ENCODE peak calls at places on chromosomes 12 and 14, in four cellular contexts. S, Y, O and C are unnamed samples.

GRCh38 chr12:3976351-3976938 is 103.2 kb upstream of the PARP11 start:
- DNase-seq in O (no peak), S (no peak), Y (no peak), C (no peak)

GRCh38 chr14:20059745-20060144 is at the start of gene OR4L1:
- DNase-seq in O (no peak), S (no peak), Y (no peak), C (no peak)

GRCh38 chr12:81468206-81468605 is 290.9 kb downstream of the PPFIA2 start:
- DNase-seq in O (peak), Y (no peak), S (no peak), C (no peak)

GRCh38 chr12:25459541-25459951 is 93.5 kb downstream of the LMNTD1 start:
- DNase-seq in Y (no peak), S (no peak), O (no peak), C (no peak)

GRCh38 chr14:32896979-32897723 is 41.5 kb upstream of the NPAS3 start:
- DNase-seq in Y (peak), O (peak), S (no peak), C (no peak)

GRCh38 chr12:46005151-46005797 is 14.9 kb upstream of the SCAF11 start:
- DNase-seq in O (no peak), Y (no peak), S (no peak), C (no peak)

GRCh38 chr14:73591690-73592448 is at the start of gene ACOT4:
- DNase-seq in S (peak), Y (no peak), O (no peak), C (peak)

GRCh38 chr12:31220633-31221565 is 105.1 kb downstream of the SINHCAF start:
- DNase-seq in S (no peak), O (peak), Y (no peak), C (no peak)

GRCh38 chr12:119695034-119695433 is 27.1 kb downstream of the PRKAB1 start:
- DNase-seq in Y (peak), O (peak), S (no peak), C (no peak)

GRCh38 chr12:64700532-64700931 is 58.7 kb downstream of the GNS start:
- DNase-seq in Y (no peak), O (no peak), S (no peak), C (no peak)

GRCh38 chr12:55142896-55143870 is 17.0 kb downstream of the OR9K2 start:
- DNase-seq in O (peak), Y (peak), S (no peak), C (peak)

GRCh38 chr14:53148612-53149202 is 4.4 kb downstream of the DDHD1 start:
- DNase-seq in Y (no peak), O (no peak), S (no peak), C (no peak)

GRCh38 chr12:106301241-106301610 is 1.3 kb upstream of the TCP11L2 start:
- DNase-seq in O (no peak), Y (no peak), S (no peak), C (no peak)

GRCh38 chr12:15011162-15011561 is 38.3 kb downstream of the PDE6H start:
- DNase-seq in Y (no peak), S (no peak), O (no peak), C (no peak)

GRCh38 chr12:15015121-15015520 is 42.3 kb downstream of the PDE6H start:
- DNase-seq in Y (no peak), O (no peak), S (no peak), C (no peak)

GRCh38 chr12:15013634-15014169 is 40.9 kb downstream of the PDE6H start:
- DNase-seq in O (no peak), S (no peak), Y (no peak), C (no peak)

GRCh38 chr12:15014708-15015107 is 41.9 kb downstream of the PDE6H start:
- DNase-seq in S (no peak), O (no peak), Y (no peak), C (no peak)
- TF ChIP-seq CTCF in S (no peak), O (no peak), Y (no peak), C (no peak)

DNA sequence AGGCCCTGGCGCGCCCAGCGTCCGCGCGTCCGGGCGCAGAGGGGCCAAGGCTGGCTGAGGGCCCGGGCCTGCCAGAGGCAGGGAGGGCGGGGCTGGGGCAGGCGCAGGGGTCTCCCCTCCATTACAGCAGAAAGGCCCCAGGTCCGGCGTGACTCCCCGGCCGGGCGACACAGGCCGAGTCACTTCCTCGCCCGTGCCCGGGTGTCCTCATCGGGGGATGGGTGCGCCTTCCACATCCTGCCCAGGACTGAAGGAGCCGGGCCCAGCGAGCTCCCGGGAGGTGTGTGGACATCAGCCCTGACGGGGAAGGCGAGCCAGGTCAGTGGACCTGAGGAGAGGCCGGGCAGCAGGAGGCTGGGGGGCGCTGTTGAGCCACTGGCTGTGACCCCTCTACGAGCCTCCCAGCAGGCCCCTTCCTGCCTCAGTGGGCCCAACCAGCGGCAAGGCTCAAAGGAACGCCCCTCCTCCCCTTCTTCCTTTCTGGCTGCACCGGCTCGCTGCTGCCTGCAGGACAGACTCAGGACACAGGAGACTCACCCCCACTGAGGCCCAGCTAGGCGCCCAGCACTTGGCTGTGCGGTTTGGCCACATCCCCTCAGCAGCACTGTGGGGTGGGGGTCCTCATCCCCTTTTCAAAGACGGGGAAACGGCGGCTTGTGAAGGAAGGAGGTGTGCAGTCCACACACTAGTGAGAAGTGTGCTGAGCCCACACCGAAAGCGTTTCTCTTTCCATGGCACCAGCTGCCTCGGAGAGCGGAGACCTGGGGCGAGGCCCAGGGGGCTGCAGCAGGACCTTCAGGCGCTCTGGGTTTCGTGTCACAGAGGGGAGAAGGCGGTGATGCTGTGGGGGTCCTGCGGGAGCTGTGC is 606 bp downstream of the TNFAIP2 start:
- DNase-seq in S (no peak), Y (no peak), O (no peak), C (no peak)
- TF ChIP-seq CTCF in S (no peak), Y (peak), O (peak), C (peak)

DNA sequence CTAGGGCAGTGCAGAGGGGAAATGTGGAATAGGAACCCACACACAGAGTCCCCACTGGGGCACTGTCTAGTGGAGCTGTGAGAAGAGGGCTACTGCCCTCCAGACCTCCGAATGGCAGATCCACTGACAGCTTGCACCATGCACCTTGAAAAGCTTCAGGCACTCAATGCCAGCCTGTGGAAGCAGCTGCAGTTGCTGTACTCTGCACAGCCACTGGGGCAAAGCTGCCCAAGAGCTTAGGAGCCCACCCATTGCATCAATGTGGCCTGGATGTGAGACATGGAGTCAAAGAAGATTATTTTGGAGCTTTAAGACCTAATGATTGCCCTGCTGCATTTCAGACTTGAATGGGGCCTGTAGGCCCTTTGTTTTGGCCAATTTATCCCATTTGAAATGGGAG is 21.7 kb upstream of the CCDC88C start:
- DNase-seq in Y (no peak), S (no peak), O (no peak), C (no peak)
- TF ChIP-seq CTCF in Y (no peak), S (no peak), O (peak), C (no peak)

DNA sequence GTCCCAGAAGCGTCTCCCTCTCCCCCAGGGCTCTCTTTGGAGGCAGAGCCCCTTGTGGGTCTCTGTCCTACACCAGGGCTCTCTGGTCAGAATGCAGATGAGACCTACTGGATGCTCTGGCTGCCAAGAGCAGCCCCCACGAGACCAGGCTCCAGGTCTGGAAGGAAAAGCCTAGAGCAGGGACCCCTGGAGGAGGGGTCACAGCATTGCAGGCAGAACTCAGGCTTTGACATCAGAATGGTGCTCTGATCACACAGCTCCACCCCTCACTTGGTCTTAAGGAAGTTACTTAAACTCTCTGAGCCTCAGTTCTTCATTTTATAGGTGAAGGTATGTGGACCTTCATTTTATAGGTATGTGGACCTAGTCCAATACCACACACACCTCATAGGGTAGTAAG is 83.1 kb downstream of the ARL6IP4 start:
- DNase-seq in O (no peak), S (no peak), Y (peak), C (peak)
- TF ChIP-seq CTCF in O (peak), S (no peak), Y (peak), C (peak)

GRCh38 chr14:76456200-76456599 is 80.3 kb downstream of the ESRRB start:
- DNase-seq in S (no peak), Y (peak), O (peak), C (peak)
- TF ChIP-seq CTCF in S (peak), Y (peak), O (peak), C (peak)

GRCh38 chr14:87066221-87066817 is 926.7 kb downstream of the GALC start:
- DNase-seq in Y (peak), S (no peak), O (no peak), C (no peak)
- TF ChIP-seq CTCF in Y (peak), S (no peak), O (peak), C (peak)

GRCh38 chr12:66555113-66555512 is 123.8 kb downstream of the GRIP1 start:
- DNase-seq in S (no peak), O (peak), Y (no peak), C (no peak)
- TF ChIP-seq CTCF in S (no peak), O (peak), Y (no peak), C (no peak)

DNA sequence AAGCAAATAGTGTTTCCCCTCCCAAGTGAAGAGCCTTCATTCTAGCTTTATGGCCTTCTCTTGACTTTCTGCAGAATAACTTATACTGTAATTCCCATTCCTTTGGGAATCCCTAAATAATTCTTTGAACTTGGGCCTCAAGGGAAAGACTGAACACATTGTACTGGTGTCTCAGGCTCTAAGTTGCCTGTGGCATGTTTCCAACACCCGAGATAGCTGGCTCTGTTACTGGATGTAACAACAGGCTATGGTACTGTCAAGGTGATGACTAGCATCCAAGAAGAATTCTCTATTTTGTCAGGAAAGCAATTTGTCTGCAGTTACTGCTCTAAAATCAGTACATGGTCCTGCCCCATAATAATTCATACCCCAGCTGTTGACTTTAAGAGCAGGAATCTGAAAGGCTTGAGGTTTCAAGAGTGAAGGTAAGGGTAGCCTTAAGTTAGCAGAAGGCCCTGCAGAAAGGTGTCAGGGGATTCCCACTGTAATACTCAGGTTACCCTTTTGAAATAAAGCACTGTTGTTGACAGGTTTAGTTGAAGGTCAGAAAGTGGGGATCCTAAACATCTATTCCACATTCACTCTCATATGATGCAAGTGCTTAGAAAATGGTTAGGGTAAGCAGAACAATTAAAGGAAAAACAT is 5.2 kb downstream of the GPX2 start:
- DNase-seq in O (no peak), Y (no peak), S (no peak), C (no peak)
- TF ChIP-seq CTCF in O (no peak), Y (no peak), S (no peak), C (no peak)